ENCODE peak calls at places on chromosomes 1 and 21, in four cellular contexts. Q is RWPE1, D is tibial nerve, E is cardiac muscle cell. A is an unnamed sample.

GRCh38 chr21:30831194-30831765 is 1.7 kb upstream of the KRTAP7-1 start:
- DNase-seq in D (no peak), Q (no peak), E (peak), A (no peak)

GRCh38 chr1:233282582-233282886 is 13.0 kb downstream of the PCNX2 start:
- DNase-seq in Q (no peak), E (no peak), D (no peak), A (no peak)

GRCh38 chr21:34693192-34693810 is 24.5 kb downstream of the CLIC6 start:
- DNase-seq in D (peak), E (peak), Q (peak), A (no peak)

GRCh38 chr1:53949023-53949611 is 3.0 kb downstream of the LRRC42 start:
- DNase-seq in E (peak), D (no peak), Q (peak), A (no peak)

GRCh38 chr21:46127239-46128105 is 27.9 kb downstream of the FTCD start:
- DNase-seq in E (no peak), D (no peak), Q (no peak), A (no peak)

GRCh38 chr1:7616953-7617352 is 154.1 kb upstream of the VAMP3 start:
- DNase-seq in E (no peak), D (no peak), Q (no peak), A (no peak)

GRCh38 chr1:224378855-224379631 is 22.4 kb downstream of the CNIH4 start:
- DNase-seq in D (no peak), Q (no peak), E (no peak), A (no peak)

GRCh38 chr1:8075511-8076051 is 49.5 kb upstream of the ERRFI1 start:
- DNase-seq in Q (no peak), D (no peak), E (no peak), A (no peak)

GRCh38 chr1:201849372-201850052 is 20.6 kb downstream of the IPO9 start:
- DNase-seq in D (no peak), E (no peak), Q (peak), A (no peak)

GRCh38 chr21:44765231-44766013 is 36.2 kb downstream of the UBE2G2 start:
- DNase-seq in D (no peak), Q (peak), E (peak), A (no peak)

GRCh38 chr1:20589331-20590312 is 725 bp downstream of the CDA start:
- DNase-seq in Q (no peak), E (peak), D (no peak), A (peak)

GRCh38 chr1:92924501-92924900 is 36.8 kb downstream of the DIPK1A start:
- DNase-seq in D (no peak), Q (no peak), E (no peak), A (no peak)

GRCh38 chr1:199202331-199202730 is 563.5 kb downstream of the PTPRC start:
- DNase-seq in Q (no peak), E (no peak), D (no peak), A (no peak)

GRCh38 chr1:170910273-170910672 is 25.1 kb upstream of the MROH9 start:
- DNase-seq in E (peak), Q (peak), D (no peak), A (no peak)

GRCh38 chr1:216723274-216723780 is at the start of gene ESRRG:
- DNase-seq in E (no peak), Q (peak), D (no peak), A (no peak)

GRCh38 chr1:112698366-112699310 is 8.3 kb downstream of the RHOC start:
- DNase-seq in Q (no peak), E (no peak), D (no peak), A (no peak)

GRCh38 chr1:25245809-25246599 is 1.2 kb downstream of the RSRP1 start:
- DNase-seq in E (peak), Q (peak), D (no peak), A (no peak)
- H3K27ac ChIP-seq in E (peak), Q (peak), D (peak), A (peak)

DNA sequence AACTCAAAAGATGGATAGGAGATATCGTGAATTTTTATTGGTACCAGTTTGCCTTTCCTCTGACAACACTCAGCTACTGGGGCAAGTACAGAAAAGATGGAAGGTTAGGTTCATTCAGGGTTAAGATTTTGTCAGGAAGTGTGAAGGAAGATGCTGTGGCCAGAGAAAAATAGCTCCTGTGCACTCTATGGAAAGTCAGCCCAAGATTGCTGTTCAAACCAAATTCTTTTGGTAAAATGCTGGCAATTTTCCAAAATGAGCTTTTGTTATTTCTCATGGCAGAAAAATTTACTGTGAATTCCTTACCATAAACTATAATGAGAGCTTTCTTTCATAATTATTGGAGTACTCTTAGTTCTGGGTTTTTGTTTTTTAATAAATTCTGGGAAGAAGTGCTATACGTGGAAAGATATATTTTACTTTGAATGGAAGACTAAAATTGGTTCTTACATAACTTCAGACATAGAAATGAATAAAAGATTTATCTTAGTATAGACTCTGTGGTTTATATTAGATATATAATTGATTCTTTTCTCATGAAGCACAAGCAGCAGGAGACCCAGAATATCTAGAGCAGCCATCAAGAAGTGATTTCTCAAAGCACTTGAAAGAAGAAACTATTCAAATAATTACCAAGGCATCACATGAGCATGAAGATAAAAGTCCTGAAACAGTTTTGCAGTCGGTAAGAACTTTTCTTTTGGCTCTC is 112.2 kb downstream of the USP25 start:
- DNase-seq in E (peak), D (no peak), Q (peak), A (no peak)
- H3K27ac ChIP-seq in E (no peak), D (no peak), Q (peak), A (no peak)

GRCh38 chr1:243508303-243508713 is 252.5 kb downstream of the SDCCAG8 start:
- DNase-seq in E (no peak), D (no peak), Q (no peak), A (no peak)
- H3K27ac ChIP-seq in E (no peak), D (no peak), Q (no peak), A (no peak)

DNA sequence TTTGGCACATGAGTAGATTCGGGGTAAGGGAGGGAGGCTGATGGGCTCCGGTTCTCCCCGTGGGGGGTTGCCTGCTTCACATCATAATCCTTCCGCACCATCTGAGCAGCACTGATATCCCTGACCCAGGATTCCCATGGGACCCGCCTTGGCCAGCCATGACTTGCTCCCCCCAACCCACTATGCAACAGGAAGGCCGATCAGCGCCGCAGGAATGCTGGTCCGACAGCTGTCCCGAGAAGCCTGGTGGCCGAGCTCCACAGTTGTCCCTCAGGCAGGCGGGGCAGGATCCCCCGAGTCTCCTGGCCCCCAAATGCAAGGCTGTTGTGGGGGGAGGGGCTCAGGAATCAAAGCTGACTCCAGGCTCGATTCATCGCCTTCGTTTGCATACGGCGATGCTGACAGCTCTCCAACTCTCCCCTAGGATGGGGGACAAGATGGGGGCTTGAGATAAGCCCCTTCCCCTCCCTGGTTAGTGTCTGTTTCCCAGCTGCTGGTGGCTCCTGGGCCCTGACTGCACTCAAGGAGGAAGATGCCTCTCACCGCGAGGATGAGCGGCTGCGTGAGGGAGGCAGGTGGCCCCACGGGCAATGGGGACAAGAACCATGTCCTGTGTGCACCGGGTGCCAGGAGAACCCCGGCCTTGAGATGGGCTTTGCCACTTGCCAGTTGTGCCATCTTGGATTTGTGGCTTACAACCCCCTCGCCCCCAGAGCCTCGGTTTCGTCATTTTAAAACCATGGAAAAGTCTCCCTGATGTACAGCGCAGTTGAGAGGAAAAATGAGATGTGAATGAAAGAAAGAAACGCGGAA is 9.4 kb downstream of the DRAXIN start:
- DNase-seq in Q (no peak), D (no peak), E (no peak), A (no peak)
- H3K27ac ChIP-seq in Q (no peak), D (no peak), E (no peak), A (no peak)

GRCh38 chr1:180167721-180168467 is 13.2 kb downstream of the QSOX1 start:
- DNase-seq in D (no peak), E (no peak), Q (peak), A (no peak)
- H3K27ac ChIP-seq in D (no peak), E (no peak), Q (peak), A (peak)

DNA sequence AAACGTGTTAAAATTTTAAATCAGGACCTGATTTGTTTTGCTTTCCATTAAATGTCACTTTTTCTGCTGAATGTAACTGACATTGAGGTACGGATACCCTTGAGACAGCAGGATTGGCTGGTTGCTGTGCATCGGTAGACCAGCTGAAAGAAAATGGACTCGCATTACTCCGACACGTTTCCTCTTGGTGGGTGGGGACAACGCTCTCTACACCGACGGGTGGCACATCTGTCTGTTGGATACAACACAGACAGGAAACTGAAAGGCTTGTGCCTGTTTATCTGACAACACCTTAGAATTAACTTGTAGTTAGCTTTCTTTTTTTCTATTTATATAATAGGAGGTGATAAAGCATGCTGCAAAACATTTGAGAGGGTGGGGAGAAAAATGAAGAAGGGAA is 19.4 kb downstream of the PRPF38A start:
- DNase-seq in E (no peak), D (no peak), Q (no peak), A (no peak)
- H3K27ac ChIP-seq in E (peak), D (no peak), Q (no peak), A (no peak)

GRCh38 chr21:32320726-32321125 is 22.1 kb downstream of the MRAP start:
- DNase-seq in Q (no peak), D (no peak), E (no peak), A (no peak)

GRCh38 chr21:32320059-32320458 is 21.4 kb downstream of the MRAP start:
- DNase-seq in Q (no peak), D (no peak), E (no peak), A (no peak)

GRCh38 chr21:32322103-32322502 is 23.4 kb downstream of the MRAP start:
- DNase-seq in D (no peak), E (no peak), Q (no peak), A (no peak)

GRCh38 chr21:32321480-32321879 is 22.8 kb downstream of the MRAP start:
- DNase-seq in D (no peak), E (no peak), Q (no peak), A (no peak)

GRCh38 chr21:32322676-32323075 is 24.0 kb downstream of the MRAP start:
- DNase-seq in D (no peak), Q (no peak), E (no peak), A (no peak)
- H3K27ac ChIP-seq in D (no peak), Q (peak), E (no peak), A (no peak)

GRCh38 chr1:832136-832535 is 91.6 kb upstream of the SAMD11 start:
- DNase-seq in D (no peak), E (no peak), Q (no peak), A (no peak)

DNA sequence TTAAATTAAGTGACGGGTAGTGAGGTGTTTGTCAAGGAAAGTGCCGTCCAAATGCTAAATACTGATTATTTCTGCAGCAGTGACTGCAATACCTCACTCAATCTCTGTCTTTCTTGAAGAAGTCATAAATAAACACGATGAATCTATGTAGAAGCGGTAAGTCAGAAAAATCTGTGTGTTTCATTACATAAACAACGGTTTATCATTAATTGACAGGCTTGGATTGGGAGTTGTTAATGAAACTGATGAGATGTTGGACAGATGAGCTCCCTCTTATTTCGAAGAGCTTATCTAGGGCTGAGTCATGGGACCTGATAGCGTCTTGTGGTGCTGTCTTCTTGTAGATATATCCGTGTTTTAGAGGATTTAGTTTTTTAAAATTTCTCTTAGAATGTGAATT is 92.2 kb upstream of the SAMD11 start:
- DNase-seq in D (no peak), E (peak), Q (no peak), A (no peak)
- H3K27ac ChIP-seq in D (no peak), E (peak), Q (no peak), A (peak)

DNA sequence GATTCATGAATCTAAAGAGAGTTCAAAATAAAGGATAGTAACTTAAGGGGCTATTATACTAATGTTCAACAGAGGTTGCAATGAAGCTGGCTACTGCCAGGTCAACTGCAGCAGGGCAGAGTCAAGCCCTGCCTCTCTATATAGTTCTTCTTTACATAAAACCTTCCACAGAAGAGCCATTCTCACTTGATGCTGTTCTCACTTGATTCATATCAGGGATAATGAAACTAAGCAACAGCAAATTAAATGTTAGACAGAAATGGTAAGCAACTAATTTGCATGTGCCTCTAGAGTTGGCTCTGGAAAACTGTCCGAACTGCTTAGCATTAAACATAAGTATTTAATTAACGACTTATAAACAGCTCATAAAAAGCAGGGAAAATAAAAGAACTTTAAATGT is 17.4 kb downstream of the CCSAP start:
- DNase-seq in Q (no peak), E (no peak), D (no peak), A (no peak)
- H3K27ac ChIP-seq in Q (no peak), E (no peak), D (no peak), A (no peak)

A was measured in right atrium auricular region.